ENCODE peak calls at places on chromosomes 7 and 10, in ten cellular contexts. O is endodermal cell, E is A549, T is M059J, I is T-helper 1 cell, S is ELR, Q is mesenteric fat pad, K is neural progenitor cell, B is cardiac fibroblast, H is small intestine. Y is an unnamed sample.

GRCh38 chr7:48168159-48168558 is 3.1 kb upstream of the ABCA13 start:
- DNase-seq in O (no peak), E (peak; percentile 18), T (peak; percentile 78), I (no peak), S (peak; percentile 36), Q (no peak), K (no peak), B (peak; percentile 7), H (peak; percentile 48), Y (no peak)

GRCh38 chr7:76328390-76328789 is 25.9 kb downstream of the HSPB1 start:
- DNase-seq in O (no peak), E (no peak), T (no peak), I (no peak), S (no peak), Q (no peak), K (no peak), B (no peak), H (no peak), Y (no peak)

GRCh38 chr7:149289856-149290255 is 27.9 kb downstream of the ZNF783 start:
- DNase-seq in O (peak; percentile 30), E (no peak), T (no peak), I (no peak), S (no peak), Q (no peak), K (no peak), B (no peak), H (no peak), Y (no peak)

GRCh38 chr10:77418211-77418640 is 219.4 kb downstream of the KCNMA1 start:
- DNase-seq in O (no peak), E (no peak), T (no peak), I (no peak), S (no peak), Q (no peak), K (no peak), B (no peak), H (no peak), Y (no peak)

GRCh38 chr7:11623093-11623678 is 208.8 kb downstream of the THSD7A start:
- DNase-seq in O (no peak), E (peak; percentile 90), T (no peak), I (no peak), S (peak; percentile 22), Q (no peak), K (no peak), B (no peak), H (no peak), Y (no peak)

GRCh38 chr10:112304460-112304859 is 21.3 kb downstream of the TECTB start:
- DNase-seq in O (no peak), E (no peak), T (no peak), I (no peak), S (peak; percentile 34), Q (no peak), K (no peak), B (no peak), H (no peak), Y (no peak)

GRCh38 chr7:145876376-145876775 is 240.2 kb upstream of the CNTNAP2 start:
- DNase-seq in O (no peak), E (no peak), T (no peak), I (no peak), S (no peak), Q (no peak), K (no peak), B (no peak), H (no peak), Y (no peak)

GRCh38 chr10:86547291-86547690 is 25.7 kb upstream of the WAPL start:
- DNase-seq in O (no peak), E (no peak), T (no peak), I (no peak), S (no peak), Q (no peak), K (no peak), B (no peak), H (no peak), Y (no peak)

GRCh38 chr7:155097338-155097737 is 27.2 kb downstream of the HTR5A start:
- DNase-seq in O (no peak), E (no peak), T (no peak), I (no peak), S (no peak), Q (no peak), K (no peak), B (no peak), H (no peak), Y (no peak)

GRCh38 chr7:2921748-2922147 is 77.6 kb upstream of the GNA12 start:
- DNase-seq in O (peak; percentile 79), E (no peak), T (no peak), I (no peak), S (peak; percentile 17), Q (no peak), K (peak; percentile 73), B (no peak), H (no peak), Y (no peak)

GRCh38 chr7:117186631-117187030 is 136.2 kb downstream of the WNT2 start:
- DNase-seq in O (no peak), E (no peak), T (peak; percentile 16), I (no peak), S (no peak), Q (no peak), K (no peak), B (no peak), H (no peak), Y (no peak)

GRCh38 chr7:155210386-155210785 is 87.3 kb upstream of the INSIG1 start:
- DNase-seq in O (no peak), E (no peak), T (no peak), I (no peak), S (no peak), Q (no peak), K (no peak), B (no peak), H (no peak), Y (no peak)

GRCh38 chr10:83819609-83820008 is 319.7 kb upstream of the GHITM start:
- DNase-seq in O (no peak), E (no peak), T (no peak), I (no peak), S (no peak), Q (no peak), K (no peak), B (no peak), H (no peak), Y (no peak)

GRCh38 chr7:149569025-149569725 is 71.6 kb upstream of the ZNF746 start:
- DNase-seq in O (peak; percentile 85), E (no peak), T (peak; percentile 52), I (no peak), S (no peak), Q (no peak), K (peak; percentile 86), B (no peak), H (no peak), Y (no peak)

GRCh38 chr7:156823441-156823840 is 69.5 kb downstream of the LMBR1 start:
- DNase-seq in O (no peak), E (no peak), T (peak; percentile 3), I (no peak), S (peak; percentile 11), Q (no peak), K (no peak), B (peak; percentile 19), H (no peak), Y (no peak)

GRCh38 chr7:98293265-98293664 is 11.8 kb downstream of the BRI3 start:
- DNase-seq in O (no peak), E (no peak), T (no peak), I (no peak), S (no peak), Q (no peak), K (no peak), B (no peak), H (no peak), Y (no peak)

GRCh38 chr10:118256825-118257570 is 85.1 kb downstream of the FAM204A start:
- DNase-seq in O (no peak), E (no peak), T (no peak), I (no peak), S (no peak), Q (no peak), K (peak; percentile 53), B (no peak), H (no peak), Y (no peak)

GRCh38 chr7:69723663-69724062 is 125.4 kb downstream of the AUTS2 start:
- DNase-seq in O (peak; percentile 68), E (no peak), T (no peak), I (no peak), S (no peak), Q (no peak), K (no peak), B (no peak), H (no peak), Y (no peak)

GRCh38 chr7:46279290-46279689 is 358.2 kb upstream of the IGFBP3 start:
- DNase-seq in O (no peak), E (no peak), T (no peak), I (no peak), S (no peak), Q (no peak), K (no peak), B (no peak), H (no peak), Y (no peak)

GRCh38 chr10:126731613-126731995 is 61.1 kb upstream of the C10orf90 start:
- DNase-seq in O (no peak), E (no peak), T (no peak), I (no peak), S (no peak), Q (no peak), K (no peak), B (peak; percentile 34), H (no peak), Y (no peak)

GRCh38 chr7:132295198-132295597 is 281.1 kb downstream of the PLXNA4 start:
- DNase-seq in O (no peak), E (no peak), T (peak; percentile 80), I (no peak), S (peak; percentile 10), Q (no peak), K (no peak), B (no peak), H (no peak), Y (no peak)

GRCh38 chr7:12244129-12244528 is 33.0 kb downstream of the TMEM106B start:
- DNase-seq in O (peak; percentile 78), E (peak; percentile 63), T (peak; percentile 61), I (no peak), S (peak; percentile 67), Q (no peak), K (peak; percentile 66), B (peak; percentile 24), H (peak; percentile 45), Y (peak; percentile 27)

Y was measured in left colon.